ENCODE peak calls at places on chromosomes 11 and 22, in ten cellular contexts. U, Z, K, O, I, N, S, V, F and B are unnamed samples.

GRCh38 chr11:92510591-92510990 is 286.0 kb downstream of the FAT3 start:
- DNase-seq in I (no peak), U (no peak), F (no peak), O (no peak), V (no peak), K (no peak), Z (no peak), S (no peak), N (no peak), B (no peak)

GRCh38 chr11:67606150-67606476 is 623 bp upstream of the NDUFV1 start:
- DNase-seq in V (no peak), F (no peak), K (no peak), U (no peak), S (no peak), N (no peak), I (no peak), O (no peak), Z (no peak), B (no peak)

GRCh38 chr22:22362939-22363338 is 118.4 kb downstream of the VPREB1 start:
- DNase-seq in F (no peak), S (no peak), N (no peak), O (no peak), U (no peak), K (no peak), V (no peak), I (no peak), Z (no peak), B (no peak)

GRCh38 chr22:40541300-40541699 is 95.2 kb downstream of the MRTFA start:
- DNase-seq in F (no peak), U (no peak), I (no peak), O (no peak), S (peak; percentile 99), K (no peak), N (no peak), V (no peak), Z (no peak), B (no peak)

GRCh38 chr11:95301497-95301896 is 70.5 kb upstream of the SESN3 start:
- DNase-seq in Z (no peak), F (no peak), I (no peak), V (no peak), N (no peak), U (no peak), K (no peak), O (no peak), S (peak; percentile 29), B (no peak)

GRCh38 chr11:8913961-8914660 is 3.1 kb downstream of the AKIP1 start:
- DNase-seq in V (peak; percentile 63), N (peak; percentile 17), F (no peak), U (peak; percentile 97), Z (peak; percentile 45), K (peak; percentile 25), I (no peak), S (peak; percentile 39), O (peak; percentile 25), B (peak; percentile 78)

GRCh38 chr11:104772806-104773241 is 125.4 kb downstream of the CASP12 start:
- DNase-seq in V (no peak), F (peak; percentile 73), O (peak; percentile 8), I (peak; percentile 49), K (no peak), N (no peak), U (no peak), S (peak; percentile 90), Z (no peak), B (no peak)

GRCh38 chr11:94776351-94777321 is 8.5 kb downstream of the AMOTL1 start:
- DNase-seq in U (no peak), F (no peak), Z (no peak), K (no peak), N (no peak), I (no peak), S (peak; percentile 72), V (no peak), O (no peak), B (no peak)

GRCh38 chr22:22927196-22927887 is 39.7 kb downstream of the IGLL5 start:
- DNase-seq in S (no peak), K (no peak), Z (no peak), O (no peak), U (no peak), I (no peak), F (no peak), N (no peak), V (no peak), B (no peak)

GRCh38 chr11:69368119-69368880 is 74.3 kb downstream of the MYEOV start:
- DNase-seq in S (peak; percentile 50), O (no peak), V (no peak), I (no peak), F (no peak), K (no peak), U (no peak), Z (no peak), N (no peak), B (peak; percentile 61)